ENCODE peak calls at places on chromosome 10, in five cellular contexts. One of them, this sample, is unnamed.

GRCh38 chr10:88342733-88343310 is 240.3 kb downstream of the RNLS start:
- DNase-seq in cardiac muscle cell: no peak
- DNase-seq in foreskin fibroblast: no peak
- DNase-seq in germinal center: no peak
- DNase-seq in HFF-Myc: no peak
- DNase-seq in this sample: no peak

GRCh38 chr10:42866115-42866995 is 83.8 kb downstream of the BMS1 start:
- DNase-seq in foreskin fibroblast: peak; percentile 88
- DNase-seq in HFF-Myc: peak; percentile 7
- DNase-seq in cardiac muscle cell: peak; percentile 82
- DNase-seq in germinal center: peak; percentile 30
- DNase-seq in this sample: peak; percentile 81

GRCh38 chr10:11742009-11742778 is at the start of gene ECHDC3:
- DNase-seq in germinal center: peak; percentile 91
- DNase-seq in HFF-Myc: no peak
- DNase-seq in foreskin fibroblast: peak; percentile 77
- DNase-seq in cardiac muscle cell: peak; percentile 60
- DNase-seq in this sample: peak; percentile 97

GRCh38 chr10:100508691-100509150 is 10.9 kb downstream of the SEC31B start:
- DNase-seq in HFF-Myc: peak; percentile 57
- DNase-seq in germinal center: peak; percentile 54
- DNase-seq in foreskin fibroblast: peak; percentile 80
- DNase-seq in cardiac muscle cell: peak; percentile 66
- DNase-seq in this sample: peak; percentile 54

GRCh38 chr10:77906863-77907861 is 19.4 kb downstream of the DLG5 start:
- DNase-seq in cardiac muscle cell: no peak
- DNase-seq in foreskin fibroblast: no peak
- DNase-seq in germinal center: no peak
- DNase-seq in HFF-Myc: no peak
- DNase-seq in this sample: no peak

GRCh38 chr10:6170638-6171037 is 32.1 kb upstream of the PFKFB3 start:
- DNase-seq in HFF-Myc: no peak
- DNase-seq in germinal center: no peak
- DNase-seq in cardiac muscle cell: no peak
- DNase-seq in foreskin fibroblast: no peak
- DNase-seq in this sample: peak; percentile 61

GRCh38 chr10:111146025-111146640 is 69.3 kb downstream of the ADRA2A start:
- DNase-seq in HFF-Myc: no peak
- DNase-seq in foreskin fibroblast: no peak
- DNase-seq in germinal center: no peak
- DNase-seq in cardiac muscle cell: no peak
- DNase-seq in this sample: no peak

GRCh38 chr10:79178070-79178576 is 109.4 kb downstream of the ZMIZ1 start:
- DNase-seq in foreskin fibroblast: no peak
- DNase-seq in HFF-Myc: no peak
- DNase-seq in cardiac muscle cell: no peak
- DNase-seq in germinal center: no peak
- DNase-seq in this sample: no peak

GRCh38 chr10:46040004-46040403 is 6.1 kb downstream of the MSMB start:
- DNase-seq in foreskin fibroblast: no peak
- DNase-seq in HFF-Myc: no peak
- DNase-seq in germinal center: no peak
- DNase-seq in cardiac muscle cell: no peak
- DNase-seq in this sample: no peak

GRCh38 chr10:21604651-21605050 is 70.6 kb downstream of the MLLT10 start:
- DNase-seq in cardiac muscle cell: no peak
- DNase-seq in foreskin fibroblast: no peak
- DNase-seq in germinal center: no peak
- DNase-seq in HFF-Myc: no peak
- DNase-seq in this sample: no peak

GRCh38 chr10:70255329-70256299 is 22.4 kb upstream of the PPA1 start:
- DNase-seq in cardiac muscle cell: peak; percentile 77
- DNase-seq in HFF-Myc: no peak
- DNase-seq in germinal center: peak; percentile 19
- DNase-seq in foreskin fibroblast: peak; percentile 24
- DNase-seq in this sample: no peak

GRCh38 chr10:82267465-82267864 is 392.5 kb downstream of the NRG3 start:
- DNase-seq in cardiac muscle cell: no peak
- DNase-seq in HFF-Myc: no peak
- DNase-seq in foreskin fibroblast: peak; percentile 25
- DNase-seq in germinal center: no peak
- DNase-seq in this sample: no peak

GRCh38 chr10:24465899-24466615 is 257.1 kb downstream of the KIAA1217 start:
- DNase-seq in HFF-Myc: peak; percentile 78
- DNase-seq in cardiac muscle cell: peak; percentile 88
- DNase-seq in foreskin fibroblast: peak; percentile 79
- DNase-seq in germinal center: no peak
- DNase-seq in this sample: no peak

GRCh38 chr10:6383099-6383812 is 180.5 kb downstream of the PFKFB3 start:
- DNase-seq in cardiac muscle cell: peak; percentile 65
- DNase-seq in HFF-Myc: no peak
- DNase-seq in foreskin fibroblast: peak; percentile 59
- DNase-seq in germinal center: no peak
- DNase-seq in this sample: no peak

GRCh38 chr10:57579926-57580325 is 687.8 kb downstream of the IPMK start:
- DNase-seq in cardiac muscle cell: peak; percentile 16
- DNase-seq in germinal center: no peak
- DNase-seq in HFF-Myc: peak; percentile 1
- DNase-seq in foreskin fibroblast: peak; percentile 30
- DNase-seq in this sample: peak; percentile 56

GRCh38 chr10:78960316-78960800 is 108.4 kb upstream of the ZMIZ1 start:
- DNase-seq in germinal center: no peak
- DNase-seq in cardiac muscle cell: peak; percentile 90
- DNase-seq in foreskin fibroblast: peak; percentile 89
- DNase-seq in HFF-Myc: peak; percentile 10
- DNase-seq in this sample: no peak

GRCh38 chr10:126813432-126813831 is 91.8 kb upstream of the DOCK1 start:
- DNase-seq in foreskin fibroblast: no peak
- DNase-seq in HFF-Myc: no peak
- DNase-seq in germinal center: no peak
- DNase-seq in cardiac muscle cell: no peak
- DNase-seq in this sample: no peak

GRCh38 chr10:100140070-100140469 is 45.8 kb downstream of the ERLIN1 start:
- DNase-seq in HFF-Myc: no peak
- DNase-seq in foreskin fibroblast: no peak
- DNase-seq in cardiac muscle cell: no peak
- DNase-seq in germinal center: no peak
- DNase-seq in this sample: no peak

GRCh38 chr10:95790982-95791381 is 35.0 kb downstream of the ENTPD1 start:
- DNase-seq in cardiac muscle cell: no peak
- DNase-seq in HFF-Myc: no peak
- DNase-seq in foreskin fibroblast: no peak
- DNase-seq in germinal center: no peak
- DNase-seq in this sample: no peak

GRCh38 chr10:24882047-24882698 is 70.2 kb downstream of the PRTFDC1 start:
- DNase-seq in foreskin fibroblast: peak; percentile 26
- DNase-seq in germinal center: no peak
- DNase-seq in HFF-Myc: no peak
- DNase-seq in cardiac muscle cell: peak; percentile 94
- DNase-seq in this sample: no peak

GRCh38 chr10:29063806-29064644 is 224.8 kb upstream of the LYZL1 start:
- DNase-seq in HFF-Myc: no peak
- DNase-seq in foreskin fibroblast: no peak
- DNase-seq in cardiac muscle cell: peak; percentile 78
- DNase-seq in germinal center: no peak
- DNase-seq in this sample: no peak

GRCh38 chr10:114806572-114807391 is 14.8 kb upstream of the FHIP2A start:
- DNase-seq in HFF-Myc: no peak
- DNase-seq in foreskin fibroblast: peak; percentile 30
- DNase-seq in germinal center: no peak
- DNase-seq in cardiac muscle cell: peak; percentile 10
- DNase-seq in this sample: no peak

GRCh38 chr10:42898037-42898960 is 115.7 kb downstream of the BMS1 start:
- DNase-seq in germinal center: no peak
- DNase-seq in cardiac muscle cell: no peak
- DNase-seq in foreskin fibroblast: no peak
- DNase-seq in HFF-Myc: no peak
- DNase-seq in this sample: no peak

GRCh38 chr10:47087667-47088066 is 176.4 kb downstream of the PTPN20 start:
- DNase-seq in HFF-Myc: no peak
- DNase-seq in germinal center: no peak
- DNase-seq in cardiac muscle cell: no peak
- DNase-seq in foreskin fibroblast: no peak
- DNase-seq in this sample: no peak

GRCh38 chr10:129769381-129770116 is 194.5 kb downstream of the EBF3 start:
- DNase-seq in HFF-Myc: no peak
- DNase-seq in foreskin fibroblast: no peak
- DNase-seq in germinal center: no peak
- DNase-seq in cardiac muscle cell: no peak
- DNase-seq in this sample: no peak

GRCh38 chr10:1201010-1201807 is 145.0 kb downstream of the WDR37 start:
- DNase-seq in foreskin fibroblast: no peak
- DNase-seq in cardiac muscle cell: no peak
- DNase-seq in HFF-Myc: no peak
- DNase-seq in germinal center: no peak
- DNase-seq in this sample: no peak

GRCh38 chr10:8616166-8616565 is 561.7 kb downstream of the GATA3 start:
- DNase-seq in cardiac muscle cell: no peak
- DNase-seq in HFF-Myc: no peak
- DNase-seq in germinal center: no peak
- DNase-seq in foreskin fibroblast: no peak
- DNase-seq in this sample: no peak

GRCh38 chr10:89857399-89857798 is 156.0 kb downstream of the KIF20B start:
- DNase-seq in foreskin fibroblast: no peak
- DNase-seq in germinal center: no peak
- DNase-seq in HFF-Myc: no peak
- DNase-seq in cardiac muscle cell: no peak
- DNase-seq in this sample: no peak

GRCh38 chr10:119807960-119808697 is 64.5 kb downstream of the MCMBP start:
- DNase-seq in HFF-Myc: peak; percentile 81
- DNase-seq in foreskin fibroblast: peak; percentile 84
- DNase-seq in germinal center: no peak
- DNase-seq in cardiac muscle cell: peak; percentile 46
- DNase-seq in this sample: no peak

GRCh38 chr10:90958781-90959180 is 37.9 kb upstream of the ANKRD1 start:
- DNase-seq in cardiac muscle cell: no peak
- DNase-seq in foreskin fibroblast: peak; percentile 57
- DNase-seq in germinal center: no peak
- DNase-seq in HFF-Myc: no peak
- DNase-seq in this sample: no peak

GRCh38 chr10:102845352-102845902 is 8.2 kb upstream of the CYP17A1 start:
- DNase-seq in HFF-Myc: no peak
- DNase-seq in germinal center: no peak
- DNase-seq in cardiac muscle cell: no peak
- DNase-seq in foreskin fibroblast: no peak
- DNase-seq in this sample: no peak

GRCh38 chr10:107011992-107012391 is 152.5 kb downstream of the SORCS1 start:
- DNase-seq in cardiac muscle cell: no peak
- DNase-seq in HFF-Myc: no peak
- DNase-seq in germinal center: no peak
- DNase-seq in foreskin fibroblast: no peak
- DNase-seq in this sample: no peak

This sample was measured in D341Med.